ENCODE peak calls at places on chromosomes 5 and 9, in eight cellular contexts. G is BE2C, U is coronary artery, B is lung, S is cardiac muscle cell, H is colonic mucosa, R is epithelial cell of esophagus, A is AG10803. V is an unnamed sample.
A peak's percentile ranks its signal among the peaks of the same experiment; 100 is the strongest.

GRCh38 chr5:36689225-36689624 is 82.8 kb downstream of the SLC1A3 start:
- DNase-seq in B (no peak), U (no peak), H (no peak), R (peak; percentile 68), A (peak; percentile 77), S (no peak), G (no peak), V (peak; percentile 30)

GRCh38 chr5:77143998-77144836 is 57.1 kb upstream of the ZBED3 start:
- DNase-seq in G (peak; percentile 79), H (peak; percentile 74), R (peak; percentile 80), A (peak; percentile 78), U (no peak), B (peak; percentile 66), S (peak; percentile 83), V (peak; percentile 38)

GRCh38 chr5:62521319-62521718 is 57.3 kb upstream of the LRRC70 start:
- DNase-seq in R (no peak), B (no peak), H (no peak), A (no peak), S (no peak), U (no peak), G (no peak), V (no peak)

GRCh38 chr9:124149992-124150391 is 107.8 kb upstream of the NEK6 start:
- DNase-seq in U (no peak), B (no peak), R (peak; percentile 33), A (no peak), S (peak; percentile 58), G (no peak), H (no peak), V (no peak)

GRCh38 chr5:154220625-154221024 is 30.1 kb downstream of the GALNT10 start:
- DNase-seq in S (no peak), G (no peak), H (no peak), U (peak; percentile 68), B (no peak), A (peak; percentile 77), R (peak; percentile 28), V (no peak)

GRCh38 chr5:109177782-109178181 is 232.0 kb downstream of the PJA2 start:
- DNase-seq in B (no peak), H (no peak), U (no peak), R (no peak), A (no peak), S (no peak), G (no peak), V (no peak)

GRCh38 chr5:145246961-145247744 is 588.0 kb downstream of the PRELID2 start:
- DNase-seq in R (peak; percentile 85), A (peak; percentile 9), S (no peak), G (no peak), B (no peak), U (no peak), H (no peak), V (no peak)

GRCh38 chr9:131815971-131816873 is 76.3 kb upstream of the RAPGEF1 start:
- DNase-seq in H (no peak), U (no peak), B (no peak), S (no peak), G (no peak), A (no peak), R (peak; percentile 32), V (no peak)

GRCh38 chr5:141529002-141529401 is 40.1 kb downstream of the PCDHGC5 start:
- DNase-seq in S (no peak), U (no peak), A (peak; percentile 70), G (no peak), B (peak; percentile 28), R (peak; percentile 61), H (no peak), V (no peak)

GRCh38 chr5:124661317-124662141 is 84.9 kb downstream of the ZNF608 start:
- DNase-seq in A (peak; percentile 81), B (no peak), G (peak; percentile 28), H (peak; percentile 57), S (peak; percentile 82), U (no peak), R (peak; percentile 85), V (no peak)

GRCh38 chr9:71812385-71812784 is 44.1 kb upstream of the CEMIP2 start:
- DNase-seq in A (peak; percentile 76), H (no peak), R (no peak), B (no peak), U (peak; percentile 76), G (peak; percentile 5), S (no peak), V (no peak)

GRCh38 chr9:17402309-17402708 is 176.6 kb upstream of the SH3GL2 start:
- DNase-seq in S (peak; percentile 45), B (no peak), G (no peak), H (no peak), U (no peak), A (peak; percentile 22), R (peak; percentile 48), V (no peak)

GRCh38 chr9:76662476-76663281 is 101.6 kb upstream of the PCA3 start:
- DNase-seq in G (no peak), A (no peak), H (no peak), U (no peak), R (peak; percentile 23), B (no peak), S (no peak), V (no peak)

GRCh38 chr9:72614057-72614456 is 92.6 kb downstream of the TMC1 start:
- DNase-seq in B (no peak), U (no peak), G (no peak), S (no peak), A (no peak), H (no peak), R (no peak), V (no peak)

GRCh38 chr5:168315416-168315990 is 24.1 kb downstream of the WWC1 start:
- DNase-seq in U (no peak), R (no peak), B (no peak), S (no peak), H (no peak), A (no peak), G (no peak), V (no peak)

GRCh38 chr5:28703651-28704260 is 1665.4 kb upstream of the CDH9 start:
- DNase-seq in B (no peak), G (no peak), H (no peak), R (peak; percentile 4), A (no peak), S (no peak), U (no peak), V (no peak)

GRCh38 chr5:80249876-80250275 is 6.0 kb downstream of the SERINC5 start:
- DNase-seq in H (no peak), G (no peak), R (no peak), A (no peak), S (no peak), U (no peak), B (no peak), V (no peak)

GRCh38 chr9:4857163-4857562 is 64.4 kb downstream of the RCL1 start:
- DNase-seq in G (no peak), R (no peak), H (no peak), B (no peak), A (peak; percentile 46), U (no peak), S (no peak), V (no peak)

GRCh38 chr9:96674914-96675538 is 19.9 kb upstream of the PRXL2C start:
- DNase-seq in H (no peak), U (no peak), A (peak; percentile 23), B (no peak), G (no peak), R (peak; percentile 79), S (no peak), V (no peak)

GRCh38 chr5:73446631-73447233 is 1.8 kb downstream of the FOXD1 start:
- DNase-seq in R (no peak), S (no peak), U (no peak), B (no peak), A (no peak), H (no peak), G (no peak), V (no peak)

DNA sequence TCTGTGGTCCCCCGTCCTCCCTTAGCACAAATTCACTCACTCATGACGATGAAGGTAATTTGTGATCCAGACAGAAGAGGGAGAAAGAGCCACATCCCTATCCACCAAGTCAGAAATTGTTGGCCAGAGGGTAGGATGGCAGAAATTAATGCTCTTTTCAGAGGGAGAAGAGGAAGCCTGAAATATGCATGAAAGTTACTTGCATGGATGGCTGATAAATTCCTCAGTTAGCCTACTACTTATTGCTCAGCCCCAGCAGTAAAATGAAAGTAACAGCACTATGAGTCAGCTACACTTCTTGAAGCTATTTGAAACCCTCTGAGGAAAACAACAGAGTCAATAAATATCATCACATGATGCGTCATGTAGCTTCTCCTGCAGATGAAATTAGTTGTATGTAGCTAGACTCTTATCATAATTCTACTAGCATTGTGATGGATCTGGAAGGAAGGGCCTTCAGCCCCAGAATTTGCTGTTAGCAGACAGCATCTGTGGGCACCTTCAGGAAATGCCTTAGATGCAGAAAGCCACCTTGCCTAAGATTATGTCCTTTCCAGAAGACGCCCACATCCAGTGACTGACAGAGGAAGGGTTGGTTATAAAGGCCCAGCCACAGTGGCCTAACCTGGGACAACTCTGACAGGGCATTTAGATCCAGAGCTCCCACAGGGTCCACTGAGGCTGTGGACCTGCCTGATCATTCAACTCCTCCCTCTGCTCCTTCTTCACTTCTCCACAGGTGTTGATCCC is 81.2 kb upstream of the CCDC112 start:
- DNase-seq in R (peak; percentile 82), G (no peak), S (no peak), H (no peak), U (no peak), B (no peak), A (peak; percentile 94), V (peak; percentile 22)
- H3K4me3 ChIP-seq in R (no peak overlapping the region), G (no peak overlapping the region), S (no peak overlapping the region), H (no peak overlapping the region), U (peak overlapping the region; percentile 26), B (no peak overlapping the region), A (peak overlapping the region; percentile 30), V (no peak overlapping the region)

DNA sequence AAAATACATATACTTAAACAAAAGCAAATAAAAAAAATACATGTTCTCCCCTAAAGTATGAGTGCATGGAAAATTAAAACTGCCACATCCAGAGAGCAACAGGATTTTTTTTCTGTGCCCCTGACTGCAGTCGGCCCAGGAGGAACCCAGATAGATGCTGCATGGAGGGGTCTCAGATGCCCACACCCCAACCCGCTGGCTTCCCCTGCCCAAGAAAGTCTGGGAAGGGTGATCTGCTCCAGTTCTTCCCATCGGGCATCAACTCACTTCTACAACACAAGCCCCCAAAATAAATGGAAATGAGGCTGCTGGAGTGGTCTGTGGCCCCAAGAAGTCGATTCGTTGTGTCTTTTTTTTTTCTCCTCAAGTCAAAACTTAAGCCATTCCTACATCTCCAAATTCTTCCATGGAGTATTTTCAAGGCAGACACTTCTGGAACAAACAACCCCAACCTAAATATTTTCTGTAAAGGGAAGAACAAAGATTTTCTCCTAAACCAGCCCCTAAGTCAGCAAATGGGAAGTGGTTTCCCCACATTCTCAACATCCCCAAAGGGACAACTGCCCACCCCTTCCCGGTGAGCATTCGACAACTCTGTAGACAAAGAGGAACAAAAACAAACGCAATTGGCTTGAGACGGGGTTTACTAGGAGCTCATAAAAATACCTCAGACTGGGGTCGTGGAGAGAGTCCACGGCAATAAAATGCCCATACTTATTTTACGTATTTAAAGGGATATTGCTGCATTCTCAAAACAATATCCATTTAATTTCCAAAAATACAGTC is 46.7 kb downstream of the ROR2 start:
- DNase-seq in A (no peak), B (no peak), G (no peak), R (no peak), U (no peak), S (no peak), H (no peak), V (no peak)
- TF ChIP-seq CTCF in A (no peak), B (no peak), G (no peak), R (no peak), U (no peak), S (no peak), H (no peak), V (no peak)

GRCh38 chr9:137296214-137297059 is 5.6 kb downstream of the NRARP start:
- DNase-seq in U (no peak), G (no peak), R (peak; percentile 38), S (no peak), B (no peak), H (peak; percentile 85), A (no peak), V (no peak)
- H3K4me3 ChIP-seq in U (peak overlapping the region; percentile 70), G (no peak overlapping the region), R (no peak overlapping the region), S (peak overlapping the region; percentile 35), B (peak overlapping the region; percentile 55), H (peak overlapping the region; percentile 41), A (no peak overlapping the region), V (no peak overlapping the region)

GRCh38 chr5:128536861-128537305 is 1.2 kb downstream of the FBN2 start:
- DNase-seq in B (no peak), U (no peak), R (peak; percentile 59), G (no peak), H (no peak), A (no peak), S (no peak), V (no peak)
- TF ChIP-seq CTCF in B (no peak), U (no peak), R (peak; percentile 9), G (no peak), H (no peak), A (no peak), S (no peak), V (no peak)